ENCODE peak calls at places on chromosomes 3 and 15, in ten cellular contexts. One of them, this sample, is unnamed.

GRCh38 chr15:92808611-92809063 is 91.5 kb upstream of the CHD2 start:
- DNase-seq in breast epithelium: peak; percentile 64
- DNase-seq in hepatocyte: peak; percentile 58
- DNase-seq in upper lobe of left lung: peak; percentile 57
- DNase-seq in H1: no peak
- DNase-seq in keratinocyte: no peak
- DNase-seq in fibroblast of lung: peak; percentile 54
- DNase-seq in uterus: peak; percentile 57
- DNase-seq in tibial artery: peak; percentile 59
- DNase-seq in K562: peak; percentile 54
- DNase-seq in this sample: peak; percentile 77

GRCh38 chr3:38519651-38520050 is 23.5 kb downstream of the EXOG start:
- DNase-seq in breast epithelium: no peak
- DNase-seq in hepatocyte: no peak
- DNase-seq in upper lobe of left lung: no peak
- DNase-seq in H1: no peak
- DNase-seq in keratinocyte: no peak
- DNase-seq in fibroblast of lung: no peak
- DNase-seq in uterus: no peak
- DNase-seq in tibial artery: no peak
- DNase-seq in K562: no peak
- DNase-seq in this sample: no peak

GRCh38 chr3:127012091-127012490 is 29.2 kb downstream of the PLXNA1 start:
- DNase-seq in breast epithelium: no peak
- DNase-seq in hepatocyte: no peak
- DNase-seq in upper lobe of left lung: no peak
- DNase-seq in H1: no peak
- DNase-seq in keratinocyte: no peak
- DNase-seq in fibroblast of lung: peak; percentile 17
- DNase-seq in uterus: no peak
- DNase-seq in tibial artery: no peak
- DNase-seq in K562: no peak
- DNase-seq in this sample: no peak

GRCh38 chr3:152050782-152051405 is 177.5 kb downstream of the SUCNR1 start:
- DNase-seq in breast epithelium: no peak
- DNase-seq in hepatocyte: no peak
- DNase-seq in upper lobe of left lung: no peak
- DNase-seq in H1: no peak
- DNase-seq in keratinocyte: no peak
- DNase-seq in fibroblast of lung: peak; percentile 33
- DNase-seq in uterus: no peak
- DNase-seq in tibial artery: no peak
- DNase-seq in K562: no peak
- DNase-seq in this sample: no peak

GRCh38 chr15:35289029-35289617 is 204.0 kb upstream of the NANOGP8 start:
- DNase-seq in breast epithelium: no peak
- DNase-seq in hepatocyte: peak; percentile 75
- DNase-seq in upper lobe of left lung: no peak
- DNase-seq in H1: no peak
- DNase-seq in keratinocyte: no peak
- DNase-seq in fibroblast of lung: peak; percentile 86
- DNase-seq in uterus: no peak
- DNase-seq in tibial artery: no peak
- DNase-seq in K562: peak; percentile 19
- DNase-seq in this sample: peak; percentile 48

GRCh38 chr3:195015021-195015420 is 255.9 kb downstream of the XXYLT1 start:
- DNase-seq in breast epithelium: no peak
- DNase-seq in hepatocyte: no peak
- DNase-seq in upper lobe of left lung: no peak
- DNase-seq in H1: no peak
- DNase-seq in keratinocyte: no peak
- DNase-seq in fibroblast of lung: no peak
- DNase-seq in uterus: no peak
- DNase-seq in tibial artery: no peak
- DNase-seq in K562: no peak
- DNase-seq in this sample: no peak

GRCh38 chr3:130849111-130849552 is 44.8 kb upstream of the ATP2C1 start:
- DNase-seq in breast epithelium: peak; percentile 54
- DNase-seq in hepatocyte: no peak
- DNase-seq in upper lobe of left lung: peak; percentile 77
- DNase-seq in H1: no peak
- DNase-seq in keratinocyte: no peak
- DNase-seq in fibroblast of lung: no peak
- DNase-seq in uterus: no peak
- DNase-seq in tibial artery: no peak
- DNase-seq in K562: no peak
- DNase-seq in this sample: peak; percentile 76

GRCh38 chr15:101455291-101455916 is 34.1 kb downstream of the PCSK6 start:
- DNase-seq in breast epithelium: no peak
- DNase-seq in hepatocyte: no peak
- DNase-seq in upper lobe of left lung: peak; percentile 60
- DNase-seq in H1: no peak
- DNase-seq in keratinocyte: no peak
- DNase-seq in fibroblast of lung: no peak
- DNase-seq in uterus: no peak
- DNase-seq in tibial artery: no peak
- DNase-seq in K562: no peak
- DNase-seq in this sample: no peak

GRCh38 chr3:39294446-39295183 is 14.8 kb upstream of the CX3CR1 start:
- DNase-seq in breast epithelium: no peak
- DNase-seq in hepatocyte: no peak
- DNase-seq in upper lobe of left lung: no peak
- DNase-seq in H1: no peak
- DNase-seq in keratinocyte: no peak
- DNase-seq in fibroblast of lung: no peak
- DNase-seq in uterus: no peak
- DNase-seq in tibial artery: no peak
- DNase-seq in K562: no peak
- DNase-seq in this sample: no peak

GRCh38 chr3:98972720-98973119 is 71.2 kb upstream of the DCBLD2 start:
- DNase-seq in breast epithelium: no peak
- DNase-seq in hepatocyte: no peak
- DNase-seq in upper lobe of left lung: no peak
- DNase-seq in H1: no peak
- DNase-seq in keratinocyte: no peak
- DNase-seq in fibroblast of lung: no peak
- DNase-seq in uterus: no peak
- DNase-seq in tibial artery: no peak
- DNase-seq in K562: peak; percentile 24
- DNase-seq in this sample: no peak

GRCh38 chr3:114362815-114363214 is 69.0 kb downstream of the TIGIT start:
- DNase-seq in breast epithelium: no peak
- DNase-seq in hepatocyte: peak; percentile 17
- DNase-seq in upper lobe of left lung: no peak
- DNase-seq in H1: no peak
- DNase-seq in keratinocyte: no peak
- DNase-seq in fibroblast of lung: peak; percentile 65
- DNase-seq in uterus: no peak
- DNase-seq in tibial artery: no peak
- DNase-seq in K562: peak; percentile 5
- DNase-seq in this sample: no peak

GRCh38 chr3:41575754-41576153 is 376.4 kb downstream of the CTNNB1 start:
- DNase-seq in breast epithelium: no peak
- DNase-seq in hepatocyte: no peak
- DNase-seq in upper lobe of left lung: no peak
- DNase-seq in H1: no peak
- DNase-seq in keratinocyte: no peak
- DNase-seq in fibroblast of lung: no peak
- DNase-seq in uterus: no peak
- DNase-seq in tibial artery: no peak
- DNase-seq in K562: peak; percentile 3
- DNase-seq in this sample: no peak

GRCh38 chr3:40109641-40110490 is 199.6 kb upstream of the EIF1B start:
- DNase-seq in breast epithelium: no peak
- DNase-seq in hepatocyte: peak; percentile 20
- DNase-seq in upper lobe of left lung: no peak
- DNase-seq in H1: peak; percentile 15
- DNase-seq in keratinocyte: no peak
- DNase-seq in fibroblast of lung: no peak
- DNase-seq in uterus: no peak
- DNase-seq in tibial artery: no peak
- DNase-seq in K562: no peak
- DNase-seq in this sample: no peak

GRCh38 chr15:23395832-23396231 is 41.3 kb downstream of the GOLGA8S start:
- DNase-seq in breast epithelium: no peak
- DNase-seq in hepatocyte: no peak
- DNase-seq in upper lobe of left lung: no peak
- DNase-seq in H1: no peak
- DNase-seq in keratinocyte: no peak
- DNase-seq in fibroblast of lung: no peak
- DNase-seq in uterus: no peak
- DNase-seq in tibial artery: no peak
- DNase-seq in K562: no peak
- DNase-seq in this sample: no peak
- TF ChIP-seq CTCF in breast epithelium: no peak
- TF ChIP-seq CTCF in hepatocyte: no peak
- TF ChIP-seq CTCF in upper lobe of left lung: no peak
- TF ChIP-seq CTCF in H1: no peak
- TF ChIP-seq CTCF in keratinocyte: no peak
- TF ChIP-seq CTCF in fibroblast of lung: no peak
- TF ChIP-seq CTCF in uterus: no peak
- TF ChIP-seq CTCF in tibial artery: no peak
- TF ChIP-seq CTCF in K562: no peak
- TF ChIP-seq CTCF in this sample: no peak

DNA sequence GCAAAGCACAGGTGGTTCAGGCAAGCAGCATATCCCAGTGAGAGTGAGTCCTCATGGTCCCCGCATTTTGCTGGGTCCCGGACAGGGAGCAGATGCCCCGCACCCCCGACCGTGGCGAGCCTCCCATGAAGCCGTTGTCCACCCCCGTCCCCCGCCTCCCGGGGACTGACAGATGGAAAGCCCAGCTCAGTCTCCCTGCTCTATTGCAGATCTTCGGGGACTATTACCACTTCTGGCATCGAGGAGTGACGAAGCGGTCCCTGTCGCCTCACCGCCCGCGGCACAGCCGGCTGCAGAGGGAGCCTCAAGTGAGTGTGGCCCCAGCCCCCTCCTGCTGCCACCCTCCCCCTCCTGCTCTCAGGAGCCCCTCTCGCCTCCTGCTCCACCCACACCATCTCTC is 7.7 kb downstream of the FURIN start:
- DNase-seq in breast epithelium: no peak
- DNase-seq in hepatocyte: no peak
- DNase-seq in upper lobe of left lung: no peak
- DNase-seq in H1: no peak
- DNase-seq in keratinocyte: no peak
- DNase-seq in fibroblast of lung: no peak
- DNase-seq in uterus: no peak
- DNase-seq in tibial artery: no peak
- DNase-seq in K562: no peak
- DNase-seq in this sample: no peak
- H3K36me3 ChIP-seq in breast epithelium: peaks cover 11% of the 10 kb centered on the region
- H3K36me3 ChIP-seq in hepatocyte: no peaks in the 10 kb centered on the region
- H3K36me3 ChIP-seq in upper lobe of left lung: peaks cover 55% of the 10 kb centered on the region
- H3K36me3 ChIP-seq in H1: peaks cover 15% of the 10 kb centered on the region
- H3K36me3 ChIP-seq in keratinocyte: peaks cover 15% of the 10 kb centered on the region
- H3K36me3 ChIP-seq in fibroblast of lung: peaks cover 20% of the 10 kb centered on the region
- H3K36me3 ChIP-seq in uterus: no peaks in the 10 kb centered on the region
- H3K36me3 ChIP-seq in tibial artery: peaks cover 57% of the 10 kb centered on the region
- H3K36me3 ChIP-seq in K562: peaks cover 79% of the 10 kb centered on the region
- H3K36me3 ChIP-seq in this sample: peaks cover 5% of the 10 kb centered on the region

DNA sequence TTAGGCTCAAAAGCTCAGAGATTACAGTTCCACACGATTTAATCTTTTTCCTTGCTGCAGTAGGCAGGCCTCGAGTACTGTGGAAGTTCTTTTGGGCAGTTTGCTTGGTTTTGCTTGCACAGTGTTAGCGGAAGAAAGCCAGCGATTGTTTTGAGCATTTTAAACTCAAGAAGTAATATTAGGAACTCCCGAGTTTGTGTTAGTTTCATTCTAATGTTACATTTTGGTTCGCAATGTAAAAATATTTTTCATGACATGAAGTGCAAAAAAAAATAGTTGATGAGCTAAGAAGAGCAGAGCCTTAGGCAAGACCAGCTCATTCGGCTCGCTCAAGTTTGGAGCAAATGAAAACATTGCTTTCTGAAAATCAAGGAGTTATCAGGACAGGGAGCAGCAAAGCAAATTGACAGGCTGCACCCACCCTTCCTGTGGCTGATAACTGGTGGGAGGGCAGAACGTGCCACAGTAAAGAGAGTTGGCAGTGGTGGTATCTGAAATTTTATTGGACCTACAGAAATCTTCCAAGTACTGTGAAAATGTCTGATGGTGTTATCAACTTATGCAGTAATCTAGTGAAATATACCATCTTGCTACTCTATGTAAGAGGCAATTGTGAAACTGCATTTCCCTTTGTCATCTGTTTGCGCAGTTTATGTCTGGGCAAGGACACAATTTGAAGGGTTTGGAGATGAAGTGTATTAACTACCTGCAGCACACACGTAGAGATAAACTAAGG is 1.4 kb downstream of the PLCL2 start:
- DNase-seq in breast epithelium: no peak
- DNase-seq in hepatocyte: no peak
- DNase-seq in upper lobe of left lung: no peak
- DNase-seq in H1: no peak
- DNase-seq in keratinocyte: no peak
- DNase-seq in fibroblast of lung: peak; percentile 45
- DNase-seq in uterus: no peak
- DNase-seq in tibial artery: no peak
- DNase-seq in K562: no peak
- DNase-seq in this sample: no peak
- H3K4me1 ChIP-seq in breast epithelium: no peaks in the 10 kb centered on the region
- H3K4me1 ChIP-seq in hepatocyte: peaks cover 8% of the 10 kb centered on the region
- H3K4me1 ChIP-seq in upper lobe of left lung: peaks cover 38% of the 10 kb centered on the region
- H3K4me1 ChIP-seq in H1: peaks cover 7% of the 10 kb centered on the region
- H3K4me1 ChIP-seq in keratinocyte: peaks cover 4% of the 10 kb centered on the region
- H3K4me1 ChIP-seq in fibroblast of lung: no peaks in the 10 kb centered on the region
- H3K4me1 ChIP-seq in uterus: no peaks in the 10 kb centered on the region
- H3K4me1 ChIP-seq in tibial artery: peaks cover 28% of the 10 kb centered on the region
- H3K4me1 ChIP-seq in K562: peaks cover 17% of the 10 kb centered on the region
- H3K4me1 ChIP-seq in this sample: peaks cover 4% of the 10 kb centered on the region

GRCh38 chr15:72037321-72037720 is 80.6 kb downstream of the MYO9A start:
- DNase-seq in breast epithelium: no peak
- DNase-seq in hepatocyte: no peak
- DNase-seq in upper lobe of left lung: no peak
- DNase-seq in H1: no peak
- DNase-seq in keratinocyte: no peak
- DNase-seq in fibroblast of lung: no peak
- DNase-seq in uterus: no peak
- DNase-seq in tibial artery: no peak
- DNase-seq in K562: no peak
- DNase-seq in this sample: no peak

GRCh38 chr15:72042865-72043264 is 75.1 kb downstream of the MYO9A start:
- DNase-seq in breast epithelium: no peak
- DNase-seq in hepatocyte: no peak
- DNase-seq in upper lobe of left lung: no peak
- DNase-seq in H1: no peak
- DNase-seq in keratinocyte: no peak
- DNase-seq in fibroblast of lung: no peak
- DNase-seq in uterus: no peak
- DNase-seq in tibial artery: no peak
- DNase-seq in K562: no peak
- DNase-seq in this sample: no peak

GRCh38 chr15:72047020-72047419 is 70.9 kb downstream of the MYO9A start:
- DNase-seq in breast epithelium: no peak
- DNase-seq in hepatocyte: no peak
- DNase-seq in upper lobe of left lung: no peak
- DNase-seq in H1: no peak
- DNase-seq in keratinocyte: no peak
- DNase-seq in fibroblast of lung: no peak
- DNase-seq in uterus: no peak
- DNase-seq in tibial artery: no peak
- DNase-seq in K562: no peak
- DNase-seq in this sample: no peak

GRCh38 chr15:72042054-72042453 is 75.9 kb downstream of the MYO9A start:
- DNase-seq in breast epithelium: no peak
- DNase-seq in hepatocyte: no peak
- DNase-seq in upper lobe of left lung: no peak
- DNase-seq in H1: no peak
- DNase-seq in keratinocyte: no peak
- DNase-seq in fibroblast of lung: no peak
- DNase-seq in uterus: no peak
- DNase-seq in tibial artery: no peak
- DNase-seq in K562: no peak
- DNase-seq in this sample: no peak
- TF ChIP-seq CTCF in breast epithelium: no peak
- TF ChIP-seq CTCF in hepatocyte: no peak
- TF ChIP-seq CTCF in upper lobe of left lung: no peak
- TF ChIP-seq CTCF in H1: no peak
- TF ChIP-seq CTCF in keratinocyte: no peak
- TF ChIP-seq CTCF in fibroblast of lung: no peak
- TF ChIP-seq CTCF in uterus: no peak
- TF ChIP-seq CTCF in tibial artery: no peak
- TF ChIP-seq CTCF in K562: no peak
- TF ChIP-seq CTCF in this sample: no peak